ENCODE peak calls at places on chromosome 12, in five cellular contexts. C, P, B, N and K are unnamed samples. For H3K4me1, the result is how much of the 10 kb centered on the place peaks cover.

GRCh38 chr12:47321436-47321835 is 241.7 kb upstream of the AMIGO2 start:
- DNase-seq in C (no peak), P (no peak), B (no peak), N (no peak), K (no peak)

GRCh38 chr12:9114946-9115345 is 773 bp downstream of the A2M start:
- DNase-seq in C (no peak), P (no peak), B (no peak), N (no peak), K (no peak)

GRCh38 chr12:121776190-121777098 is 17.0 kb downstream of the RHOF start:
- DNase-seq in C (no peak), P (peak), B (peak), N (peak), K (peak)

GRCh38 chr12:42977451-42978230 is 388.1 kb upstream of the PRICKLE1 start:
- DNase-seq in C (no peak), P (no peak), B (no peak), N (no peak), K (no peak)

GRCh38 chr12:14828896-14829295 is 14.4 kb downstream of the ART4 start:
- DNase-seq in C (no peak), P (no peak), B (no peak), N (peak), K (no peak)

GRCh38 chr12:127550271-127550670 is 716.7 kb upstream of the TMEM132C start:
- DNase-seq in C (no peak), P (no peak), B (no peak), N (no peak), K (no peak)

GRCh38 chr12:25866586-25867378 is 91.7 kb upstream of the RASSF8 start:
- DNase-seq in C (no peak), P (no peak), B (no peak), N (no peak), K (no peak)

GRCh38 chr12:88207921-88208640 is 66.0 kb downstream of the TMTC3 start:
- DNase-seq in C (no peak), P (no peak), B (no peak), N (no peak), K (no peak)

GRCh38 chr12:107330901-107331431 is 237.6 kb upstream of the CRY1 start:
- DNase-seq in C (no peak), P (no peak), B (peak), N (no peak), K (peak)

GRCh38 chr12:6554990-6555691 is 701 bp downstream of the IFFO1 start:
- DNase-seq in C (no peak), P (no peak), B (no peak), N (no peak), K (no peak)

GRCh38 chr12:86663691-86664090 is 407.5 kb upstream of the MGAT4C start:
- DNase-seq in C (no peak), P (no peak), B (no peak), N (no peak), K (no peak)

GRCh38 chr12:56989866-56990610 is 16.3 kb downstream of the ZBTB39 start:
- DNase-seq in C (no peak), P (no peak), B (no peak), N (no peak), K (no peak)

GRCh38 chr12:19288603-19289244 is 150.6 kb upstream of the AEBP2 start:
- DNase-seq in C (peak), P (no peak), B (no peak), N (peak), K (peak)

GRCh38 chr12:67355428-67356385 is 86.5 kb downstream of the CAND1 start:
- DNase-seq in C (peak), P (no peak), B (peak), N (peak), K (peak)

GRCh38 chr12:97169922-97170321 is 262.9 kb downstream of the NEDD1 start:
- DNase-seq in C (no peak), P (no peak), B (no peak), N (no peak), K (no peak)

GRCh38 chr12:58877243-58877743 is 43.0 kb downstream of the LRIG3 start:
- DNase-seq in C (no peak), P (no peak), B (no peak), N (no peak), K (no peak)

GRCh38 chr12:119036878-119037493 is 55.6 kb downstream of the SRRM4 start:
- DNase-seq in C (no peak), P (no peak), B (no peak), N (no peak), K (no peak)

GRCh38 chr12:118064608-118065007 is 3.6 kb upstream of the WSB2 start:
- DNase-seq in C (no peak), P (no peak), B (no peak), N (peak), K (peak)

GRCh38 chr12:97716356-97716755 is 253.8 kb downstream of the RMST start:
- DNase-seq in C (no peak), P (no peak), B (no peak), N (no peak), K (no peak)

DNA sequence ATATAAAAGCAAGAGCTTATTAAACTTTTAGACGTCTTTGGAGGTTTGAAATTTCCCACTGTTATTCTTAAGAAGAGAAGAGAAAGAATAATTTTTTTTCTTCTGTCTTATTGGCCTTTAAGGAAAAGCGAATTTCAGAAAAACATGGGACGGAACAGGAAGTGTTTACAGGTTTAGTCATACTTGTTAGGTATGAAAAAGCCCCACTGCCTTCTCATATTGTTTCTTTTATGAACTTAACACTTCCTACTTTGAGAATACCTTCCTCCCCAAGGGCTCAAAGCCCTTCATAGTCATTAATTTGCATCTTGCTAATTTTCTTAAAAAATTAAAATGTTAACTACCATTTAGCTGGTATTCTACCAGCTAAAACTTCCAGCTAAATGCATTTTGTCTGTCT is 82.0 kb downstream of the ETV6 start:
- DNase-seq in C (no peak), P (no peak), B (no peak), N (peak), K (no peak)
- H3K4me1 ChIP-seq in C (under half), P (half or more), B (under half), N (under half), K (half or more)

GRCh38 chr12:27280412-27280811 is 36.3 kb downstream of the STK38L start:
- DNase-seq in C (no peak), P (no peak), B (no peak), N (no peak), K (no peak)
- H3K4me1 ChIP-seq in C (under half), P (under half), B (under half), N (under half), K (under half)

GRCh38 chr12:110289711-110290078 is 8.6 kb downstream of the ATP2A2 start:
- DNase-seq in C (no peak), P (no peak), B (no peak), N (no peak), K (no peak)

GRCh38 chr12:110282956-110283817 is 2.1 kb downstream of the ATP2A2 start:
- DNase-seq in C (no peak), P (no peak), B (no peak), N (no peak), K (peak)

GRCh38 chr12:110284597-110284996 is 3.5 kb downstream of the ATP2A2 start:
- DNase-seq in C (no peak), P (no peak), B (no peak), N (no peak), K (no peak)

GRCh38 chr12:110289021-110289710 is 8.1 kb downstream of the ATP2A2 start:
- DNase-seq in C (no peak), P (no peak), B (no peak), N (no peak), K (no peak)

GRCh38 chr12:110287986-110288385 is 6.9 kb downstream of the ATP2A2 start:
- DNase-seq in C (no peak), P (no peak), B (no peak), N (no peak), K (no peak)
- H3K4me1 ChIP-seq in C (under half), P (half or more), B (under half), N (under half), K (half or more)

GRCh38 chr12:52168019-52168717 is 23.6 kb downstream of the KRT80 start:
- DNase-seq in C (no peak), P (no peak), B (no peak), N (peak), K (no peak)
- H3K4me1 ChIP-seq in C (under half), P (under half), B (under half), N (under half), K (under half)

GRCh38 chr12:2169489-2169888 is 116.7 kb downstream of the CACNA1C start:
- DNase-seq in C (no peak), P (no peak), B (no peak), N (no peak), K (no peak)

GRCh38 chr12:2168808-2169207 is 116.0 kb downstream of the CACNA1C start:
- DNase-seq in C (peak), P (no peak), B (no peak), N (no peak), K (no peak)

GRCh38 chr12:2172040-2172439 is 119.3 kb downstream of the CACNA1C start:
- DNase-seq in C (no peak), P (no peak), B (no peak), N (no peak), K (no peak)

GRCh38 chr12:2169964-2170363 is 117.2 kb downstream of the CACNA1C start:
- DNase-seq in C (no peak), P (no peak), B (no peak), N (no peak), K (no peak)

DNA sequence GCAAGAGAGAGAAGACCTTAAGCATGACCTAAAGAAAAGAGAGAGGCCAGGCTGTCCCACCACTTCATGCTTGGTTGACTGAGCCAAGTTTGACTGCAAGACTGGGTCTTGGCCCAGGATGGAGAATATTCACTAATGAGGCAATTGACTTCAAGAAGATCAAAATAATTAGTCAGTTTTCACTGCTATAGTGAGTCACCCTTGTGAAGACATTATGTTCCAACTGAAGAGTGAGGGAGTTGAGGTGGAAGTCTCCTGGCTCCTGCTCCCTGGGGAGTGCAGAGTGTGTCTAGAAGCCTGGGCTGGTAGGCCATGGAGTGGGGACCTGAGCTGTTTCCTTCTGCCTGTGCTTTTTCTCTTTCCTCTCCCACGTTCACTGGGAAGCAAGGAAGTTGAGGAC is 117.6 kb downstream of the CACNA1C start:
- DNase-seq in C (no peak), P (no peak), B (no peak), N (no peak), K (no peak)
- H3K4me1 ChIP-seq in C (under half), P (under half), B (under half), N (under half), K (under half)